ENCODE peak calls at places on chromosomes 7 and 10, in four cellular contexts. F is cardiac muscle cell, I is body of pancreas, S is WERI-Rb-1. H is an unnamed sample.

GRCh38 chr10:21953585-21954057 is 49.9 kb downstream of the DNAJC1 start:
- DNase-seq in F (peak; percentile 72), S (no peak), I (no peak), H (no peak)

GRCh38 chr7:6385110-6385792 is 62.5 kb downstream of the DAGLB start:
- DNase-seq in I (no peak), F (peak; percentile 91), S (no peak), H (no peak)

GRCh38 chr10:124461642-124462347 is at the start of gene LHPP:
- DNase-seq in F (peak; percentile 86), I (peak; percentile 88), S (peak; percentile 77), H (peak; percentile 94)

GRCh38 chr7:97819161-97819560 is 53.0 kb downstream of the ASNS start:
- DNase-seq in F (no peak), S (no peak), I (no peak), H (no peak)

GRCh38 chr10:55813451-55814170 is 547.4 kb downstream of the ZWINT start:
- DNase-seq in F (no peak), S (no peak), I (no peak), H (no peak)

GRCh38 chr10:86946215-86947170 is 10.9 kb downstream of the MMRN2 start:
- DNase-seq in S (no peak), I (peak; percentile 72), F (no peak), H (peak; percentile 67)

GRCh38 chr10:16950686-16951681 is 133.8 kb upstream of the RSU1 start:
- DNase-seq in S (peak; percentile 28), I (peak; percentile 18), F (peak; percentile 75), H (no peak)

GRCh38 chr10:73060173-73060572 is 36.5 kb downstream of the P4HA1 start:
- DNase-seq in F (no peak), S (no peak), I (no peak), H (no peak)

GRCh38 chr10:70920519-70920918 is 32.2 kb upstream of the PCBD1 start:
- DNase-seq in I (peak; percentile 78), S (no peak), F (no peak), H (peak; percentile 96)

GRCh38 chr7:84393776-84394175 is 199.2 kb upstream of the SEMA3A start:
- DNase-seq in I (no peak), S (no peak), F (peak; percentile 8), H (no peak)

GRCh38 chr7:158959021-158959717 is 102.8 kb downstream of the DYNC2I1 start:
- DNase-seq in I (no peak), S (no peak), F (no peak), H (no peak)

GRCh38 chr7:152338553-152338952 is 97.2 kb downstream of the KMT2C start:
- DNase-seq in S (no peak), I (no peak), F (peak; percentile 30), H (no peak)

GRCh38 chr7:152344253-152344652 is 91.5 kb downstream of the KMT2C start:
- DNase-seq in F (no peak), I (no peak), S (no peak), H (no peak)

GRCh38 chr7:152341914-152342236 is 93.9 kb downstream of the KMT2C start:
- DNase-seq in S (no peak), F (no peak), I (no peak), H (no peak)

GRCh38 chr7:152342796-152343195 is 93.0 kb downstream of the KMT2C start:
- DNase-seq in F (no peak), I (no peak), S (no peak), H (no peak)

GRCh38 chr7:152341039-152341913 is 94.5 kb downstream of the KMT2C start:
- DNase-seq in I (peak; percentile 70), F (peak; percentile 71), S (peak; percentile 31), H (no peak)
- TF ChIP-seq CTCF in I (peak; percentile 65), F (peak; percentile 54), S (peak; percentile 57), H (peak; percentile 66)

DNA sequence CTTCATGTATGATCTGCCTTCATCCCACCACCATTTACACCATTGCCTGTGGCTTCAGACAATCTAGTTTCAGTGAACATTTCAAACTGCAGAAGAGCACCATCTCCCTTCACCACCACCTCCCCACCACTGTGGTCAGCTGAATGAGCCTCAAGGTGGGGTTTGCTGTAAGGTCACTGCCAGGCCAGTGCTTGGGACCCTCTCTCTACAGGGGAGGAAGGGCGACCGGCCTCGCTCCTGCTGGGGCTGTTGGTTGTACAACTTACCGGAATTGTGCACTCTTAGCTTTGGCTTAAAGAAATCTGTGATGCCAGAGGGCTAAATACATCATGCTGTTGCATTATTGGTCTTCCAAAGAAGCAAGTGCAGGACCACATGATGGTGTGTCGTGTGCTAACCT is 26.6 kb downstream of the PFKP start:
- DNase-seq in F (no peak), I (no peak), S (no peak), H (no peak)
- H3K4me3 ChIP-seq in F (no peak overlapping the region), I (no peak overlapping the region), S (no peak overlapping the region), H (no peak overlapping the region)

DNA sequence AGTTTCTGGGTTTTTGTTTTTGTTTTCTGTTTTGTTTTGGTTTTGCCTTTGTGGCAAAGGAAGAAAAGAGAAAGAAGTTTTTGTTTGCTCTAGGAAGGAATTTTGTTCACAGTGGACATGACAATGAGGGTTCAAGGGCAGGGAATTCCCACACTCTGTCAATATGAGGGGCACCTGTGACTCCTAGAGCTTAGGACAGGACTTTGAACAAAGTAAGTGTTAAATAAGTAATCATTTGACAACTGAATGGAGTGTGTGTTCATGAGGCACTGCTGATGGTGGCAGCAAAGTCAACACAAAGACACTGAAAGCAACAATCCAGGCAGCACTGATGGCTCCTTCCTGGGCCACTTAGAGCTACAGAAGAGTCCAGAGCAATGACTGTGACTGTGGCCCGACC is 1381.1 kb upstream of the LRRTM3 start:
- DNase-seq in I (no peak), F (no peak), S (no peak), H (no peak)
- H3K27me3 ChIP-seq in I (no peaks in the 10 kb centered on the region), F (no peaks in the 10 kb centered on the region), S (no peaks in the 10 kb centered on the region), H (no peaks in the 10 kb centered on the region)

GRCh38 chr7:108244110-108244509 is 113.9 kb upstream of the LAMB4 start:
- DNase-seq in F (no peak), S (no peak), I (no peak), H (no peak)

GRCh38 chr7:108248418-108248817 is 118.3 kb upstream of the LAMB4 start:
- DNase-seq in F (no peak), I (no peak), S (no peak), H (no peak)

GRCh38 chr7:108245523-108246226 is 115.5 kb upstream of the LAMB4 start:
- DNase-seq in I (no peak), F (no peak), S (no peak), H (no peak)

GRCh38 chr7:108247646-108248045 is 117.5 kb upstream of the LAMB4 start:
- DNase-seq in F (peak; percentile 47), S (no peak), I (no peak), H (no peak)

GRCh38 chr7:108246227-108246837 is 116.2 kb upstream of the LAMB4 start:
- DNase-seq in F (peak; percentile 88), S (no peak), I (peak; percentile 51), H (no peak)
- TF ChIP-seq CTCF in F (peak; percentile 15), S (no peak), I (peak; percentile 28), H (no peak)

H was measured in upper lobe of right lung.